ENCODE peak calls at places on chromosomes 2 and 18, in eight cellular contexts. One of them, this sample, is unnamed.

GRCh38 chr2:23423062-23423872 is 38.3 kb downstream of the KLHL29 start:
- DNase-seq in Peyer's patch: no peak
- DNase-seq in right atrium auricular region: peak; percentile 42
- DNase-seq in mesendoderm: no peak
- DNase-seq in posterior vena cava: no peak
- DNase-seq in caudate nucleus: no peak
- DNase-seq in M059J: no peak
- DNase-seq in non-pigmented ciliary epithelial cell: no peak
- DNase-seq in this sample: no peak

GRCh38 chr18:21064347-21064746 is 47.3 kb downstream of the ROCK1 start:
- DNase-seq in Peyer's patch: no peak
- DNase-seq in right atrium auricular region: no peak
- DNase-seq in mesendoderm: peak; percentile 37
- DNase-seq in posterior vena cava: no peak
- DNase-seq in caudate nucleus: no peak
- DNase-seq in M059J: no peak
- DNase-seq in non-pigmented ciliary epithelial cell: peak; percentile 10
- DNase-seq in this sample: no peak

GRCh38 chr2:193966590-193966989 is 1690.4 kb upstream of the SLC39A10 start:
- DNase-seq in Peyer's patch: no peak
- DNase-seq in right atrium auricular region: no peak
- DNase-seq in mesendoderm: peak; percentile 84
- DNase-seq in posterior vena cava: no peak
- DNase-seq in caudate nucleus: no peak
- DNase-seq in M059J: peak; percentile 68
- DNase-seq in non-pigmented ciliary epithelial cell: peak; percentile 77
- DNase-seq in this sample: no peak

GRCh38 chr18:49447810-49448745 is 12.4 kb downstream of the DYM start:
- DNase-seq in Peyer's patch: no peak
- DNase-seq in right atrium auricular region: no peak
- DNase-seq in mesendoderm: peak; percentile 91
- DNase-seq in posterior vena cava: no peak
- DNase-seq in caudate nucleus: no peak
- DNase-seq in M059J: peak; percentile 61
- DNase-seq in non-pigmented ciliary epithelial cell: no peak
- DNase-seq in this sample: no peak

GRCh38 chr18:36663312-36663711 is 165.5 kb downstream of the TPGS2 start:
- DNase-seq in Peyer's patch: no peak
- DNase-seq in right atrium auricular region: no peak
- DNase-seq in mesendoderm: no peak
- DNase-seq in posterior vena cava: no peak
- DNase-seq in caudate nucleus: no peak
- DNase-seq in M059J: no peak
- DNase-seq in non-pigmented ciliary epithelial cell: no peak
- DNase-seq in this sample: no peak

GRCh38 chr2:120385355-120386127 is 39.6 kb downstream of the INHBB start:
- DNase-seq in Peyer's patch: no peak
- DNase-seq in right atrium auricular region: no peak
- DNase-seq in mesendoderm: peak; percentile 60
- DNase-seq in posterior vena cava: peak; percentile 19
- DNase-seq in caudate nucleus: no peak
- DNase-seq in M059J: no peak
- DNase-seq in non-pigmented ciliary epithelial cell: no peak
- DNase-seq in this sample: peak; percentile 5

GRCh38 chr2:63059434-63060078 is 8.9 kb downstream of the OTX1 start:
- DNase-seq in Peyer's patch: no peak
- DNase-seq in right atrium auricular region: no peak
- DNase-seq in mesendoderm: peak; percentile 29
- DNase-seq in posterior vena cava: peak; percentile 66
- DNase-seq in caudate nucleus: no peak
- DNase-seq in M059J: no peak
- DNase-seq in non-pigmented ciliary epithelial cell: no peak
- DNase-seq in this sample: no peak

GRCh38 chr2:240622631-240623235 is 2.5 kb upstream of the GPR35 start:
- DNase-seq in Peyer's patch: peak; percentile 59
- DNase-seq in right atrium auricular region: no peak
- DNase-seq in mesendoderm: no peak
- DNase-seq in posterior vena cava: peak; percentile 82
- DNase-seq in caudate nucleus: no peak
- DNase-seq in M059J: no peak
- DNase-seq in non-pigmented ciliary epithelial cell: no peak
- DNase-seq in this sample: peak; percentile 48

GRCh38 chr2:57981369-57981768 is 65.2 kb upstream of the VRK2 start:
- DNase-seq in Peyer's patch: no peak
- DNase-seq in right atrium auricular region: no peak
- DNase-seq in mesendoderm: no peak
- DNase-seq in posterior vena cava: no peak
- DNase-seq in caudate nucleus: no peak
- DNase-seq in M059J: peak; percentile 79
- DNase-seq in non-pigmented ciliary epithelial cell: peak; percentile 44
- DNase-seq in this sample: no peak

GRCh38 chr2:86081724-86082123 is 24.0 kb downstream of the POLR1A start:
- DNase-seq in Peyer's patch: no peak
- DNase-seq in right atrium auricular region: no peak
- DNase-seq in mesendoderm: no peak
- DNase-seq in posterior vena cava: no peak
- DNase-seq in caudate nucleus: no peak
- DNase-seq in M059J: no peak
- DNase-seq in non-pigmented ciliary epithelial cell: no peak
- DNase-seq in this sample: no peak

GRCh38 chr2:234463626-234464290 is 33.1 kb downstream of the ARL4C start:
- DNase-seq in Peyer's patch: peak; percentile 51
- DNase-seq in right atrium auricular region: no peak
- DNase-seq in mesendoderm: no peak
- DNase-seq in posterior vena cava: no peak
- DNase-seq in caudate nucleus: no peak
- DNase-seq in M059J: peak; percentile 88
- DNase-seq in non-pigmented ciliary epithelial cell: no peak
- DNase-seq in this sample: no peak

GRCh38 chr18:34158881-34159690 is 65.6 kb downstream of the NOL4 start:
- DNase-seq in Peyer's patch: no peak
- DNase-seq in right atrium auricular region: no peak
- DNase-seq in mesendoderm: peak; percentile 95
- DNase-seq in posterior vena cava: peak; percentile 77
- DNase-seq in caudate nucleus: peak; percentile 82
- DNase-seq in M059J: peak; percentile 6
- DNase-seq in non-pigmented ciliary epithelial cell: no peak
- DNase-seq in this sample: no peak

GRCh38 chr2:36352024-36352398 is 3.6 kb upstream of the CRIM1 start:
- DNase-seq in Peyer's patch: no peak
- DNase-seq in right atrium auricular region: no peak
- DNase-seq in mesendoderm: peak; percentile 69
- DNase-seq in posterior vena cava: no peak
- DNase-seq in caudate nucleus: no peak
- DNase-seq in M059J: peak; percentile 66
- DNase-seq in non-pigmented ciliary epithelial cell: no peak
- DNase-seq in this sample: no peak

GRCh38 chr18:37673196-37673595 is 107.6 kb upstream of the CELF4 start:
- DNase-seq in Peyer's patch: no peak
- DNase-seq in right atrium auricular region: no peak
- DNase-seq in mesendoderm: peak; percentile 13
- DNase-seq in posterior vena cava: no peak
- DNase-seq in caudate nucleus: no peak
- DNase-seq in M059J: no peak
- DNase-seq in non-pigmented ciliary epithelial cell: no peak
- DNase-seq in this sample: no peak